ENCODE peak calls at places on chromosome 5, in ten cellular contexts. M is HCT116; U is SJCRH30; Y is adipocyte; Q is CD8-positive, alpha-beta memory T cell; H is cardiac muscle cell; G is aorta; S is mammary epithelial cell; P is stomach; R is ovary. W is an unnamed sample. For H3K36me3 and H3K27me3, the result is how much of the 10 kb centered on the place peaks cover.

GRCh38 chr5:96327728-96328127 is 105.3 kb downstream of the PCSK1 start:
- DNase-seq in M (no peak), U (no peak), Y (peak), Q (no peak), H (no peak), G (no peak), S (no peak), P (no peak), R (no peak), W (no peak)

GRCh38 chr5:55344392-55344992 is 36.7 kb downstream of the MTREX start:
- DNase-seq in M (peak), U (peak), Y (peak), Q (peak), H (peak), G (no peak), S (peak), P (peak), R (peak), W (peak)

GRCh38 chr5:3103241-3103855 is 351.9 kb upstream of the IRX2 start:
- DNase-seq in M (no peak), U (no peak), Y (no peak), Q (no peak), H (no peak), G (no peak), S (no peak), P (no peak), R (no peak), W (peak)

GRCh38 chr5:111320953-111321352 is 96.8 kb downstream of the CAMK4 start:
- DNase-seq in M (no peak), U (no peak), Y (no peak), Q (no peak), H (no peak), G (no peak), S (no peak), P (no peak), R (no peak), W (no peak)

GRCh38 chr5:152686931-152687330 is 281.9 kb upstream of the NMUR2 start:
- DNase-seq in M (no peak), U (no peak), Y (no peak), Q (no peak), H (no peak), G (no peak), S (peak), P (no peak), R (no peak), W (no peak)

GRCh38 chr5:14463629-14464028 is 118.0 kb upstream of the OTULINL start:
- DNase-seq in M (no peak), U (no peak), Y (no peak), Q (no peak), H (peak), G (no peak), S (peak), P (no peak), R (no peak), W (no peak)

GRCh38 chr5:154309805-154310204 is 119.3 kb downstream of the GALNT10 start:
- DNase-seq in M (no peak), U (no peak), Y (no peak), Q (no peak), H (peak), G (no peak), S (peak), P (no peak), R (no peak), W (no peak)

GRCh38 chr5:33049845-33050244 is 338.7 kb downstream of the NPR3 start:
- DNase-seq in M (peak), U (peak), Y (peak), Q (no peak), H (peak), G (peak), S (peak), P (no peak), R (no peak), W (no peak)

GRCh38 chr5:177234761-177235315 is 68.7 kb downstream of the RAB24 start:
- DNase-seq in M (no peak), U (no peak), Y (no peak), Q (no peak), H (no peak), G (no peak), S (no peak), P (no peak), R (no peak), W (no peak)

GRCh38 chr5:34531736-34532135 is 124.4 kb upstream of the RAI14 start:
- DNase-seq in M (no peak), U (no peak), Y (peak), Q (no peak), H (peak), G (no peak), S (no peak), P (no peak), R (no peak), W (no peak)

GRCh38 chr5:181203842-181204560 is 995 bp downstream of the TRIM7 start:
- DNase-seq in M (no peak), U (peak), Y (peak), Q (no peak), H (no peak), G (peak), S (peak), P (no peak), R (no peak), W (peak)

GRCh38 chr5:136886623-136887022 is 521.3 kb upstream of the TRPC7 start:
- DNase-seq in M (no peak), U (peak), Y (no peak), Q (no peak), H (no peak), G (no peak), S (no peak), P (no peak), R (no peak), W (no peak)

GRCh38 chr5:76114192-76114795 is 31.1 kb downstream of the SV2C start:
- DNase-seq in M (no peak), U (no peak), Y (no peak), Q (no peak), H (no peak), G (no peak), S (no peak), P (peak), R (no peak), W (peak)

GRCh38 chr5:135436856-135437795 is 10.0 kb downstream of the DCANP1 start:
- DNase-seq in M (no peak), U (no peak), Y (no peak), Q (no peak), H (no peak), G (peak), S (no peak), P (no peak), R (no peak), W (peak)

GRCh38 chr5:137856201-137856600 is 11.5 kb upstream of the MYOT start:
- DNase-seq in M (no peak), U (peak), Y (no peak), Q (no peak), H (no peak), G (no peak), S (no peak), P (no peak), R (no peak), W (no peak)

GRCh38 chr5:78587775-78588291 is 60.7 kb downstream of the LHFPL2 start:
- DNase-seq in M (no peak), U (peak), Y (peak), Q (no peak), H (peak), G (no peak), S (no peak), P (no peak), R (no peak), W (no peak)

GRCh38 chr5:103953601-103954382 is 391.2 kb upstream of the NUDT12 start:
- DNase-seq in M (no peak), U (no peak), Y (no peak), Q (no peak), H (no peak), G (no peak), S (no peak), P (no peak), R (no peak), W (no peak)

GRCh38 chr5:164203581-164204225 is 698.3 kb downstream of the MAT2B start:
- DNase-seq in M (no peak), U (no peak), Y (peak), Q (no peak), H (peak), G (no peak), S (peak), P (no peak), R (no peak), W (no peak)

GRCh38 chr5:31809037-31809910 is 170.3 kb downstream of the PDZD2 start:
- DNase-seq in M (peak), U (peak), Y (peak), Q (no peak), H (peak), G (peak), S (peak), P (peak), R (peak), W (peak)

GRCh38 chr5:79931866-79932265 is 59.2 kb downstream of the MTX3 start:
- DNase-seq in M (no peak), U (no peak), Y (no peak), Q (no peak), H (no peak), G (no peak), S (no peak), P (no peak), R (no peak), W (no peak)

GRCh38 chr5:119302916-119303897 is 52.6 kb upstream of the TNFAIP8 start:
- DNase-seq in M (no peak), U (peak), Y (peak), Q (no peak), H (peak), G (no peak), S (peak), P (no peak), R (no peak), W (no peak)

GRCh38 chr5:128409401-128409800 is 128.6 kb downstream of the FBN2 start:
- DNase-seq in M (no peak), U (no peak), Y (no peak), Q (no peak), H (peak), G (no peak), S (peak), P (no peak), R (no peak), W (no peak)

GRCh38 chr5:40429258-40430111 is 250.2 kb upstream of the PTGER4 start:
- DNase-seq in M (no peak), U (peak), Y (no peak), Q (no peak), H (peak), G (no peak), S (peak), P (no peak), R (no peak), W (no peak)

GRCh38 chr5:139470821-139471300 is at the start of gene SMIM33:
- DNase-seq in M (no peak), U (no peak), Y (no peak), Q (peak), H (no peak), G (no peak), S (no peak), P (peak), R (no peak), W (no peak)

GRCh38 chr5:179328291-179328690 is 17.0 kb downstream of the ADAMTS2 start:
- DNase-seq in M (no peak), U (no peak), Y (no peak), Q (no peak), H (no peak), G (peak), S (no peak), P (no peak), R (peak), W (no peak)

DNA sequence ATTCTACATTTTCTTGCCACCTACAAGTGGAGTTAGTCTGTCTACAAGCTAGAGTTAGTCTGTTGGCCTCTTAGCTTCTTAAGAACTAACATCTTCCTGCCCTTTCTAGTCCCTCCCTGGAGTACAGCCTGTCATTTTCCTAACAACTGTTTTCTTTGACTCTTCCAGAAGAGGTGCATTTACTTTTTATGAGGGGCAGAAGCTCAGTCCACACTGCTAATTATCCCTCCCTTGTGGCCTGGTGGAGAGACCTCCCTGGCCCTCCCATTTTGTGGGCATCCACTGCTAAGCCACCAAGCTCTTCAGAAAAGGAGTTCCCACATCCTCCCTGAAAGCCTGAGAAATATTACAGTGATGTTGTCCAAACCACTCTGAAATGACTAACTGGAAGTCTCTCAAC is 8.0 kb downstream of the MAP1B start:
- DNase-seq in M (no peak), U (no peak), Y (no peak), Q (no peak), H (no peak), G (no peak), S (no peak), P (no peak), R (no peak), W (no peak)
- H3K4me3 ChIP-seq in M (no peak), U (no peak), Y (no peak), Q (no peak), H (no peak), G (no peak), S (no peak), P (no peak), R (no peak), W (no peak)

DNA sequence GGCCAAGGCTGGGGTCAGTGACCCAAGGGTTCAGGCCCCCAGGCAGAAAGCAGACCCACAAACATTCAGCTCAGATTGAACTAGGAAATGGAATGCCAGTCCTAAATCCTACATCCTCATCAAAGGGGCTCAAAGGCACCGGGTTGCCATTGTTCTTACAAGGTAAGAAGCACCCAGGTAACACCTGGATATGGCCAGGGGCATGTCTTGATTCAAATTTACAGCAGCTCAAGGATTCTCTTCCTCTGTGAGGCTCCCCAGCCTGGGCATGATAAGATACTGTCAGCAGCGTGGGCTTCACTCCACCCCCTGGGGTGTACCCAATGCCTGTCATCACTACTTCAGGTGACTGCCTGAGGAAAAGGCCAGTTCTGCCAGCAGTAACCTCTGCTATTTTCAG is 92.1 kb upstream of the FSTL4 start:
- DNase-seq in M (no peak), U (no peak), Y (no peak), Q (no peak), H (no peak), G (no peak), S (no peak), P (peak), R (no peak), W (no peak)
- H3K36me3 ChIP-seq in M (under half), U (under half), Y (under half), Q (under half), H (under half), G (under half), S (under half), P (under half), R (under half), W (under half)

GRCh38 chr5:146337928-146338327 is 711 bp upstream of the POU4F3 start:
- DNase-seq in M (no peak), U (no peak), Y (no peak), Q (no peak), H (no peak), G (no peak), S (no peak), P (no peak), R (no peak), W (no peak)

GRCh38 chr5:146337264-146337904 is 1.3 kb upstream of the POU4F3 start:
- DNase-seq in M (no peak), U (no peak), Y (no peak), Q (no peak), H (no peak), G (no peak), S (no peak), P (no peak), R (no peak), W (peak)

GRCh38 chr5:146331257-146331822 is 7.3 kb upstream of the POU4F3 start:
- DNase-seq in M (no peak), U (no peak), Y (no peak), Q (no peak), H (no peak), G (no peak), S (no peak), P (no peak), R (no peak), W (peak)

GRCh38 chr5:146336197-146336596 is 2.4 kb upstream of the POU4F3 start:
- DNase-seq in M (no peak), U (no peak), Y (no peak), Q (no peak), H (no peak), G (no peak), S (no peak), P (no peak), R (no peak), W (no peak)

DNA sequence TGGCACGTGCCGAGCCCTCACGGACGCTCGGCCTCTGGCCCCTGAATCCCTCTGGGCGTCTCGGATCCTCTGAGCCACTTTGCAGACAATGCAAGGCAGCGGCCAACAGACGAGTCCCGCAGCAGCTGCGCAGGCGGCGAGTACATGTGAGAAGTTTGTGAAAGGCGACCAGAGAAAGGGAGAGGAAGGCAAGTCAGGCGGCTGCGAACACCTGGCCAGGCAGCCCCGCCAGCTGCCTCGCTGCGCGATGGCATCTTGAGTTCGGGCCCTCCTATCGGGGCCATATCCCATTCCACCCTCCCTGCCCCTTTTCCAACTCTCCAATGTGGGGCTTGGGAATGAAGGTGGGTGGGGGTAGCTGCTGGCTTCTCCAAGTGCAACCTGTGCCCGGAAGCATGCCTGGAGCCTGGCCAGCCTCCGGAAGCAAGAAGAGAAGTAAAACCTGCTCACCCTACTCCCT is 4.5 kb upstream of the POU4F3 start:
- DNase-seq in M (no peak), U (no peak), Y (no peak), Q (no peak), H (no peak), G (no peak), S (no peak), P (no peak), R (no peak), W (peak)
- H3K27me3 ChIP-seq in M (under half), U (under half), Y (half or more), Q (under half), H (half or more), G (under half), S (under half), P (half or more), R (under half), W (half or more)

GRCh38 chr5:171311698-171312083 is 2.6 kb downstream of the TLX3 start:
- DNase-seq in M (no peak), U (no peak), Y (no peak), Q (no peak), H (no peak), G (no peak), S (no peak), P (no peak), R (no peak), W (peak)

GRCh38 chr5:171310334-171310815 is 1.3 kb downstream of the TLX3 start:
- DNase-seq in M (no peak), U (no peak), Y (no peak), Q (no peak), H (no peak), G (no peak), S (no peak), P (no peak), R (no peak), W (no peak)

GRCh38 chr5:171309526-171310333 is 682 bp downstream of the TLX3 start:
- DNase-seq in M (peak), U (no peak), Y (no peak), Q (no peak), H (no peak), G (no peak), S (no peak), P (no peak), R (no peak), W (peak)

GRCh38 chr5:171312129-171312819 is 3.2 kb downstream of the TLX3 start:
- DNase-seq in M (no peak), U (no peak), Y (no peak), Q (no peak), H (no peak), G (no peak), S (no peak), P (no peak), R (no peak), W (peak)

DNA sequence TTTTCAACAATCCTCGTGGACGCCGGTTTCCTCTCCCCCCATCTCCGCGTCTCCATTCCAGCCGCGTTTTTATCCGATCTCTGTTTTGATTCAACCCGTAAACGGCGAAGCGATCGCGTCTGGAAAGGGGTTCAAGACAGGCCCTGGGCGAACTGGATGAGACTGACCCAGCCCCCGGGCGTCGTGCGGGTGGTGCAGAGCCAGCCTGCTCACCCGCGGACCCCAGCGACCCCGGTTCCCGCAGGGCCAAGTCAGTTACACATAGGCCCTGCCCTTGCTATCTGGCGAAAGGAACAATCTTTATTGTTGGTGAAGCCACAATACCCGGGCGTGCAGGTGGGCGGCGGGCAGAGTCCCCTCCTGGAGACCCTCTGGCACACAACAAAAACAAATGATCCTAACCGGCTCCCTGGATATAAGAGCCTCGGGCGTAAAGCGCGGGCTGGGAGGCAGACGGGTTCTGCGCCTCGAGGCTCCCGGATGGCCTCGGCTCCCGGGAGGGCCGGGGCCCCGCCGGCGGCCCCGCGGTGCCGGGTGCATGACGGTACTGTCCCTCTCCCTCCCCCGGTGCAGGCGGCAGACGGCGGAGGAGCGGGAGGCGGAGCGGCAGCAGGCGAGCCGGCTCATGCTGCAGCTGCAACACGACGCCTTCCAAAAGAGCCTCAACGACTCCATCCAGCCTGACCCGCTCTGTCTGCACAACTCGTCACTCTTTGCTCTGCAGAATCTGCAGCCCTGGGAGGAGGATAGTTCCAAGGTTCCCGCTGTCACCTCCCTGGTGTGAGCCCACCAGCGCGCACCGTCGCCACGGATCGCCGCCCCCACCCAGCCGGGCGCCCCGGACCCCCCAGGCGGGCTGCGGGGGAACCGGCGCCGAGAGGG is 2.0 kb downstream of the TLX3 start:
- DNase-seq in M (no peak), U (no peak), Y (peak), Q (no peak), H (peak), G (no peak), S (peak), P (no peak), R (no peak), W (peak)
- H3K4me3 ChIP-seq in M (no peak), U (no peak), Y (no peak), Q (no peak), H (peak), G (no peak), S (no peak), P (peak), R (no peak), W (peak)

GRCh38 chr5:72202331-72202825 is 95.1 kb downstream of the MAP1B start:
- DNase-seq in M (no peak), U (no peak), Y (no peak), Q (no peak), H (no peak), G (no peak), S (no peak), P (no peak), R (no peak), W (no peak)
- H3K36me3 ChIP-seq in M (under half), U (under half), Y (half or more), Q (under half), H (under half), G (under half), S (under half), P (half or more), R (under half), W (under half)

GRCh38 chr5:41558295-41558694 is 47.9 kb upstream of the PLCXD3 start:
- DNase-seq in M (no peak), U (no peak), Y (no peak), Q (no peak), H (no peak), G (no peak), S (no peak), P (no peak), R (no peak), W (no peak)
- H3K27me3 ChIP-seq in M (under half), U (under half), Y (under half), Q (under half), H (under half), G (under half), S (under half), P (under half), R (under half), W (under half)